ENCODE peak calls at places on chromosomes 1 and 21, in nine cellular contexts. E, I, H, J, N, R, S, W and V are unnamed samples.

GRCh38 chr1:88892146-88892877 is 945 bp upstream of the GTF2B start:
- DNase-seq in H (peak), J (peak), I (no peak), R (peak), E (no peak), W (no peak), S (peak), N (no peak), V (no peak)

GRCh38 chr1:97145321-97145956 is 423.9 kb downstream of the PTBP2 start:
- DNase-seq in H (peak), N (no peak), W (no peak), J (peak), R (peak), I (no peak), E (no peak), S (peak), V (no peak)

GRCh38 chr1:35885961-35886558 is 3.1 kb downstream of the AGO1 start:
- DNase-seq in J (no peak), H (no peak), S (no peak), R (no peak), I (no peak), W (no peak), E (no peak), N (no peak), V (no peak)

GRCh38 chr1:157961805-157962762 is 31.4 kb upstream of the KIRREL1 start:
- DNase-seq in H (peak), E (no peak), W (no peak), I (no peak), J (no peak), N (no peak), R (peak), S (peak), V (no peak)

GRCh38 chr1:38576241-38576640 is 283.3 kb downstream of the RRAGC start:
- DNase-seq in S (no peak), R (no peak), H (no peak), W (no peak), N (no peak), I (no peak), E (no peak), J (no peak), V (no peak)

GRCh38 chr1:147565189-147565980 is 24.1 kb downstream of the BCL9 start:
- DNase-seq in S (no peak), N (no peak), H (no peak), W (no peak), J (no peak), R (no peak), E (no peak), I (no peak), V (no peak)

GRCh38 chr1:84698718-84699117 is 8.5 kb upstream of the SSX2IP start:
- DNase-seq in S (peak), N (no peak), J (peak), I (no peak), E (no peak), W (no peak), H (peak), R (peak), V (no peak)

GRCh38 chr1:213641312-213641711 is 346.5 kb upstream of the PROX1 start:
- DNase-seq in H (no peak), I (no peak), R (no peak), J (no peak), S (no peak), N (no peak), W (no peak), E (no peak), V (no peak)

GRCh38 chr1:228837817-228838716 is 102.8 kb downstream of the RHOU start:
- DNase-seq in R (peak), J (peak), S (peak), E (peak), I (no peak), W (peak), N (no peak), H (peak), V (no peak)

GRCh38 chr1:156665539-156665938 is 11.7 kb downstream of the NES start:
- DNase-seq in R (no peak), H (no peak), S (no peak), J (no peak), N (no peak), I (no peak), W (no peak), E (peak), V (no peak)

GRCh38 chr21:41834926-41835663 is 44.0 kb downstream of the PRDM15 start:
- DNase-seq in I (no peak), W (no peak), E (peak), R (no peak), J (no peak), H (no peak), S (no peak), N (no peak), V (no peak)

GRCh38 chr1:204307334-204307883 is 52.3 kb downstream of the PLEKHA6 start:
- DNase-seq in E (no peak), N (no peak), J (no peak), W (no peak), R (no peak), H (peak), I (no peak), S (no peak), V (no peak)

GRCh38 chr1:150508982-150509381 is 1.1 kb downstream of the ECM1 start:
- DNase-seq in J (no peak), E (peak), R (no peak), I (no peak), N (no peak), H (no peak), S (no peak), W (no peak), V (no peak)

GRCh38 chr1:28269529-28269928 is 10.2 kb downstream of the SESN2 start:
- DNase-seq in J (no peak), I (no peak), H (no peak), S (no peak), E (no peak), N (no peak), W (no peak), R (no peak), V (no peak)

GRCh38 chr1:15957221-15958090 is 18.4 kb downstream of the ZBTB17 start:
- DNase-seq in J (no peak), H (no peak), E (no peak), R (no peak), I (no peak), W (no peak), N (no peak), S (no peak), V (no peak)

GRCh38 chr1:175750366-175751111 is 7.1 kb upstream of the TNR start:
- DNase-seq in H (no peak), N (no peak), R (no peak), S (no peak), W (no peak), J (no peak), E (no peak), I (no peak), V (no peak)

GRCh38 chr1:76303348-76303712 is 228.8 kb downstream of the ST6GALNAC3 start:
- DNase-seq in N (no peak), R (no peak), W (no peak), S (no peak), J (no peak), H (no peak), E (no peak), I (no peak), V (no peak)

GRCh38 chr1:157377216-157377821 is 175.0 kb downstream of the FCRL5 start:
- DNase-seq in H (peak), J (peak), S (peak), I (no peak), W (no peak), N (no peak), R (peak), E (no peak), V (no peak)